ENCODE peak calls at places on chromosomes 3 and 15, in eight cellular contexts. One of them, this sample, is unnamed.

GRCh38 chr3:58173670-58174472 is 36.9 kb downstream of the DNASE1L3 start:
- DNase-seq in endodermal cell: peak
- DNase-seq in lower lobe of right lung: no peak
- DNase-seq in neural crest cell: no peak
- DNase-seq in endothelial cell: peak
- DNase-seq in GM10248: peak
- DNase-seq in fibroblast of the aortic adventitia: no peak
- DNase-seq in fibroblast of mammary gland: no peak
- DNase-seq in this sample: peak

GRCh38 chr15:69500339-69500738 is 47.7 kb downstream of the RPLP1 start:
- DNase-seq in GM10248: no peak
- DNase-seq in lower lobe of right lung: no peak
- DNase-seq in endodermal cell: peak
- DNase-seq in neural crest cell: no peak
- DNase-seq in endothelial cell: no peak
- DNase-seq in fibroblast of the aortic adventitia: no peak
- DNase-seq in fibroblast of mammary gland: no peak
- DNase-seq in this sample: no peak

GRCh38 chr3:169772530-169772950 is 656 bp upstream of the MYNN start:
- DNase-seq in fibroblast of the aortic adventitia: peak
- DNase-seq in lower lobe of right lung: peak
- DNase-seq in neural crest cell: peak
- DNase-seq in endothelial cell: peak
- DNase-seq in GM10248: peak
- DNase-seq in endodermal cell: peak
- DNase-seq in fibroblast of mammary gland: peak
- DNase-seq in this sample: peak

GRCh38 chr3:169152319-169152718 is 511.2 kb downstream of the MECOM start:
- DNase-seq in fibroblast of mammary gland: no peak
- DNase-seq in neural crest cell: no peak
- DNase-seq in endothelial cell: no peak
- DNase-seq in endodermal cell: no peak
- DNase-seq in GM10248: no peak
- DNase-seq in fibroblast of the aortic adventitia: peak
- DNase-seq in lower lobe of right lung: no peak
- DNase-seq in this sample: no peak

GRCh38 chr15:73225358-73226015 is 143.3 kb downstream of the HCN4 start:
- DNase-seq in GM10248: no peak
- DNase-seq in endodermal cell: peak
- DNase-seq in lower lobe of right lung: no peak
- DNase-seq in fibroblast of mammary gland: no peak
- DNase-seq in endothelial cell: no peak
- DNase-seq in neural crest cell: no peak
- DNase-seq in fibroblast of the aortic adventitia: no peak
- DNase-seq in this sample: no peak

GRCh38 chr3:105829229-105829628 is 39.6 kb downstream of the CBLB start:
- DNase-seq in fibroblast of the aortic adventitia: no peak
- DNase-seq in GM10248: no peak
- DNase-seq in endodermal cell: no peak
- DNase-seq in fibroblast of mammary gland: peak
- DNase-seq in lower lobe of right lung: no peak
- DNase-seq in neural crest cell: no peak
- DNase-seq in endothelial cell: no peak
- DNase-seq in this sample: no peak

GRCh38 chr15:80072285-80072684 is 12.8 kb downstream of the ZFAND6 start:
- DNase-seq in fibroblast of the aortic adventitia: peak
- DNase-seq in endodermal cell: no peak
- DNase-seq in endothelial cell: peak
- DNase-seq in GM10248: peak
- DNase-seq in lower lobe of right lung: no peak
- DNase-seq in neural crest cell: no peak
- DNase-seq in fibroblast of mammary gland: peak
- DNase-seq in this sample: peak

GRCh38 chr3:170180107-170180951 is 1.2 kb downstream of the PHC3 start:
- DNase-seq in fibroblast of the aortic adventitia: peak
- DNase-seq in endothelial cell: no peak
- DNase-seq in endodermal cell: no peak
- DNase-seq in GM10248: peak
- DNase-seq in fibroblast of mammary gland: peak
- DNase-seq in lower lobe of right lung: no peak
- DNase-seq in neural crest cell: no peak
- DNase-seq in this sample: peak

GRCh38 chr3:196016485-196016884 is 65.4 kb downstream of the TFRC start:
- DNase-seq in fibroblast of mammary gland: peak
- DNase-seq in neural crest cell: no peak
- DNase-seq in endodermal cell: no peak
- DNase-seq in endothelial cell: no peak
- DNase-seq in lower lobe of right lung: no peak
- DNase-seq in fibroblast of the aortic adventitia: peak
- DNase-seq in GM10248: no peak
- DNase-seq in this sample: no peak

GRCh38 chr3:39466988-39467387 is 492 bp upstream of the MOBP start:
- DNase-seq in fibroblast of mammary gland: no peak
- DNase-seq in GM10248: no peak
- DNase-seq in endothelial cell: no peak
- DNase-seq in endodermal cell: no peak
- DNase-seq in fibroblast of the aortic adventitia: no peak
- DNase-seq in neural crest cell: no peak
- DNase-seq in lower lobe of right lung: no peak
- DNase-seq in this sample: no peak

GRCh38 chr15:40739854-40740253 is 15.2 kb downstream of the RMDN3 start:
- DNase-seq in endothelial cell: no peak
- DNase-seq in fibroblast of mammary gland: no peak
- DNase-seq in GM10248: no peak
- DNase-seq in neural crest cell: no peak
- DNase-seq in fibroblast of the aortic adventitia: no peak
- DNase-seq in lower lobe of right lung: no peak
- DNase-seq in endodermal cell: peak
- DNase-seq in this sample: no peak

GRCh38 chr15:65476942-65477341 is 40.5 kb downstream of the DPP8 start:
- DNase-seq in lower lobe of right lung: no peak
- DNase-seq in endothelial cell: no peak
- DNase-seq in GM10248: no peak
- DNase-seq in neural crest cell: no peak
- DNase-seq in fibroblast of mammary gland: peak
- DNase-seq in fibroblast of the aortic adventitia: peak
- DNase-seq in endodermal cell: no peak
- DNase-seq in this sample: no peak

GRCh38 chr3:126537730-126538281 is 13.9 kb downstream of the CHST13 start:
- DNase-seq in endodermal cell: peak
- DNase-seq in fibroblast of mammary gland: no peak
- DNase-seq in neural crest cell: no peak
- DNase-seq in endothelial cell: no peak
- DNase-seq in fibroblast of the aortic adventitia: no peak
- DNase-seq in lower lobe of right lung: peak
- DNase-seq in GM10248: no peak
- DNase-seq in this sample: no peak

GRCh38 chr3:115100806-115101205 is 46.3 kb downstream of the ZBTB20 start:
- DNase-seq in fibroblast of mammary gland: no peak
- DNase-seq in neural crest cell: no peak
- DNase-seq in lower lobe of right lung: no peak
- DNase-seq in GM10248: no peak
- DNase-seq in endothelial cell: no peak
- DNase-seq in endodermal cell: no peak
- DNase-seq in fibroblast of the aortic adventitia: no peak
- DNase-seq in this sample: no peak

GRCh38 chr3:28000608-28001007 is 240.8 kb upstream of the CMC1 start:
- DNase-seq in endothelial cell: no peak
- DNase-seq in lower lobe of right lung: no peak
- DNase-seq in endodermal cell: no peak
- DNase-seq in fibroblast of mammary gland: no peak
- DNase-seq in neural crest cell: no peak
- DNase-seq in fibroblast of the aortic adventitia: no peak
- DNase-seq in GM10248: no peak
- DNase-seq in this sample: no peak

GRCh38 chr3:175445741-175446140 is 586.6 kb downstream of the NAALADL2 start:
- DNase-seq in neural crest cell: no peak
- DNase-seq in fibroblast of mammary gland: no peak
- DNase-seq in GM10248: no peak
- DNase-seq in lower lobe of right lung: no peak
- DNase-seq in endodermal cell: no peak
- DNase-seq in endothelial cell: no peak
- DNase-seq in fibroblast of the aortic adventitia: no peak
- DNase-seq in this sample: no peak

GRCh38 chr15:69298697-69299441 is at the start of gene PAQR5:
- DNase-seq in fibroblast of mammary gland: no peak
- DNase-seq in lower lobe of right lung: peak
- DNase-seq in fibroblast of the aortic adventitia: no peak
- DNase-seq in neural crest cell: no peak
- DNase-seq in endothelial cell: peak
- DNase-seq in endodermal cell: peak
- DNase-seq in GM10248: no peak
- DNase-seq in this sample: no peak

DNA sequence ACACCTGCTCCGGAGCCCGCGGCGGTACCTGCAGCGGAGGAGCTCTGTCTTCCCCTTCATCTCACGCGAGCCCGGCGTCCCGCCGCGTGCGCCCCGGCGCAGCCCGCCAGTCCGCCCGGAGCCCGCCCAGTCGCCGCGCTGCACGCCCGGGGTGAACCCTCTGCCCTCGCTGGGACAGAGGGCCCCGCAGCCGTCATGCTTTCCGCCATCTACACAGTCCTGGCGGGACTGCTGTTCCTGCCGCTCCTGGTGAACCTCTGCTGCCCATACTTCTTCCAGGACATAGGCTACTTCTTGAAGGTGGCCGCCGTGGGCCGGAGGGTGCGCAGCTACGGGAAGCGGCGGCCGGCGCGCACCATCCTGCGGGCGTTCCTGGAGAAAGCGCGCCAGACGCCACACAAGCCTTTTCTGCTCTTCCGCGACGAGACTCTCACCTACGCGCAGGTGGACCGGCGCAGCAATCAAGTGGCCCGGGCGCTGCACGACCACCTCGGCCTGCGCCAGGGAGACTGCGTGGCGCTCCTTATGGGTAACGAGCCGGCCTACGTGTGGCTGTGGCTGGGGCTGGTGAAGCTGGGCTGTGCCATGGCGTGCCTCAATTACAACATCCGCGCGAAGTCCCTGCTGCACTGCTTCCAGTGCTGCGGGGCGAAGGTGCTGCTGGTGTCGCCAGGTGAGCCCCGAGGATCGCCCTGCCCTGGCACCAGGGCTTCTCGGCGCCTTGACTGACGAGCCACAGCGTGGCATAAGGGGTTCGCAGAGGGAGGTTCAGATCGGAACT is 427 bp downstream of the SLC27A2 start:
- DNase-seq in fibroblast of mammary gland: peak
- DNase-seq in GM10248: peak
- DNase-seq in endothelial cell: peak
- DNase-seq in lower lobe of right lung: peak
- DNase-seq in fibroblast of the aortic adventitia: peak
- DNase-seq in endodermal cell: peak
- DNase-seq in neural crest cell: no peak
- DNase-seq in this sample: peak
- TF ChIP-seq CTCF in fibroblast of mammary gland: no peak
- TF ChIP-seq CTCF in GM10248: no peak
- TF ChIP-seq CTCF in endothelial cell: no peak
- TF ChIP-seq CTCF in lower lobe of right lung: no peak
- TF ChIP-seq CTCF in fibroblast of the aortic adventitia: no peak
- TF ChIP-seq CTCF in endodermal cell: peak
- TF ChIP-seq CTCF in neural crest cell: no peak
- TF ChIP-seq CTCF in this sample: no peak

GRCh38 chr3:98655666-98656065 is 62.3 kb upstream of the CPOX start:
- DNase-seq in endodermal cell: no peak
- DNase-seq in fibroblast of the aortic adventitia: peak
- DNase-seq in neural crest cell: no peak
- DNase-seq in lower lobe of right lung: no peak
- DNase-seq in GM10248: no peak
- DNase-seq in endothelial cell: no peak
- DNase-seq in fibroblast of mammary gland: peak
- DNase-seq in this sample: no peak

GRCh38 chr3:98651766-98652077 is 58.3 kb upstream of the CPOX start:
- DNase-seq in GM10248: no peak
- DNase-seq in endothelial cell: no peak
- DNase-seq in neural crest cell: no peak
- DNase-seq in endodermal cell: no peak
- DNase-seq in fibroblast of the aortic adventitia: no peak
- DNase-seq in lower lobe of right lung: no peak
- DNase-seq in fibroblast of mammary gland: no peak
- DNase-seq in this sample: no peak

GRCh38 chr3:98662699-98663098 is 69.3 kb upstream of the CPOX start:
- DNase-seq in fibroblast of mammary gland: no peak
- DNase-seq in neural crest cell: no peak
- DNase-seq in GM10248: no peak
- DNase-seq in endodermal cell: no peak
- DNase-seq in lower lobe of right lung: no peak
- DNase-seq in endothelial cell: no peak
- DNase-seq in fibroblast of the aortic adventitia: no peak
- DNase-seq in this sample: no peak

GRCh38 chr3:98657429-98657828 is 64.0 kb upstream of the CPOX start:
- DNase-seq in GM10248: peak
- DNase-seq in endodermal cell: peak
- DNase-seq in fibroblast of the aortic adventitia: peak
- DNase-seq in lower lobe of right lung: peak
- DNase-seq in endothelial cell: peak
- DNase-seq in neural crest cell: no peak
- DNase-seq in fibroblast of mammary gland: peak
- DNase-seq in this sample: peak
- TF ChIP-seq CTCF in GM10248: peak
- TF ChIP-seq CTCF in endodermal cell: peak
- TF ChIP-seq CTCF in fibroblast of the aortic adventitia: peak
- TF ChIP-seq CTCF in lower lobe of right lung: peak
- TF ChIP-seq CTCF in endothelial cell: no peak
- TF ChIP-seq CTCF in neural crest cell: peak
- TF ChIP-seq CTCF in fibroblast of mammary gland: no peak
- TF ChIP-seq CTCF in this sample: peak

GRCh38 chr3:61778095-61778494 is 216.7 kb downstream of the PTPRG start:
- DNase-seq in lower lobe of right lung: no peak
- DNase-seq in GM10248: no peak
- DNase-seq in endodermal cell: peak
- DNase-seq in fibroblast of the aortic adventitia: no peak
- DNase-seq in endothelial cell: no peak
- DNase-seq in neural crest cell: no peak
- DNase-seq in fibroblast of mammary gland: no peak
- DNase-seq in this sample: no peak
- TF ChIP-seq CTCF in lower lobe of right lung: no peak
- TF ChIP-seq CTCF in GM10248: no peak
- TF ChIP-seq CTCF in endodermal cell: peak
- TF ChIP-seq CTCF in fibroblast of the aortic adventitia: no peak
- TF ChIP-seq CTCF in endothelial cell: no peak
- TF ChIP-seq CTCF in neural crest cell: peak
- TF ChIP-seq CTCF in fibroblast of mammary gland: no peak
- TF ChIP-seq CTCF in this sample: no peak

DNA sequence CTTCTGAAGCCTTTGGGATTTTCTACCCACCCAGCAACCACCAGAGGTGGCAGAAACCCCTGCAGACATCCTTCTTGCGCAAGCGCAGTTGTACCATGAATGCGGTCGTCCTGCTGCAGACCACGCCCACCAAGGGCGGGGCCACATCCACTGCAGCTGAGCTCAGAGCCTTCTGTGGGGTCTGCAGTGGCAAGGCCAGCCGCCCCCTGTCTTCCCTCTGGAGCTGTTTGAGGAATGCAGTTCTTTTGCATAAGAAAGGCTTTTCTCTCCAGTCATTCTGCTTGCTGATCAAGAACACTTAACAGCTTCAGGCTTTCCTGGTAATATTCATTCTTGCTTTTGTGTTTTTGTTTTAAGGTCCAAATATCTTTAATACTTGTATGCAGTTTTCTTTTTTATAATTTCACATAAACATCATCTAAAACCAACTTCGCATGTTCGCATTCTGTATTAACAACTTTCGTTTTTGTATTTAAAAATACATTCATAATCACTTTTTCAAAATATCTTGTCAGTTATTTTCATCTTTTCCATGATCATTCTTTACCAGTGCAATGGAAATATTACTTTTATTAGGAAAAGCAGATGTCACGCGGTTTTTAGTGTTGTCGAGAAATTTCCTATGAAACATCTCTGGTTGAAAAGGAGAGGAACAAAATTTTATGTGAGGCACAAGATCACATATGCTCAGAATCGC is 98.2 kb upstream of the SNRPN start:
- DNase-seq in fibroblast of mammary gland: no peak
- DNase-seq in GM10248: no peak
- DNase-seq in neural crest cell: peak
- DNase-seq in endothelial cell: peak
- DNase-seq in fibroblast of the aortic adventitia: no peak
- DNase-seq in lower lobe of right lung: no peak
- DNase-seq in endodermal cell: peak
- DNase-seq in this sample: no peak
- TF ChIP-seq CTCF in fibroblast of mammary gland: no peak
- TF ChIP-seq CTCF in GM10248: no peak
- TF ChIP-seq CTCF in neural crest cell: no peak
- TF ChIP-seq CTCF in endothelial cell: no peak
- TF ChIP-seq CTCF in fibroblast of the aortic adventitia: no peak
- TF ChIP-seq CTCF in lower lobe of right lung: no peak
- TF ChIP-seq CTCF in endodermal cell: peak
- TF ChIP-seq CTCF in this sample: no peak

This sample was measured in GM13976.